ENCODE peak calls at places on chromosomes 5 and 9, in ten cellular contexts. One of them, this sample, is unnamed.
A peak's percentile ranks its signal among the peaks of the same experiment; 100 is the strongest.

GRCh38 chr5:36494756-36495637 is 111.4 kb upstream of the SLC1A3 start:
- DNase-seq in astrocyte of the spinal cord: peak; percentile 90
- DNase-seq in lower leg skin: no peak
- DNase-seq in foreskin keratinocyte: peak; percentile 69
- DNase-seq in adrenal gland: peak; percentile 37
- DNase-seq in HFFc6: peak; percentile 33
- DNase-seq in fibroblast of the aortic adventitia: peak; percentile 64
- DNase-seq in foreskin fibroblast: peak; percentile 35
- DNase-seq in GM12865: no peak
- DNase-seq in brain microvascular endothelial cell: peak; percentile 26
- DNase-seq in this sample: no peak

GRCh38 chr5:55225346-55225745 is 1.8 kb downstream of the MCIDAS start:
- DNase-seq in astrocyte of the spinal cord: no peak
- DNase-seq in lower leg skin: no peak
- DNase-seq in foreskin keratinocyte: no peak
- DNase-seq in adrenal gland: no peak
- DNase-seq in HFFc6: no peak
- DNase-seq in fibroblast of the aortic adventitia: no peak
- DNase-seq in foreskin fibroblast: no peak
- DNase-seq in GM12865: no peak
- DNase-seq in brain microvascular endothelial cell: no peak
- DNase-seq in this sample: no peak

GRCh38 chr5:38755171-38755570 is 90.6 kb upstream of the OSMR start:
- DNase-seq in astrocyte of the spinal cord: peak; percentile 82
- DNase-seq in lower leg skin: no peak
- DNase-seq in foreskin keratinocyte: no peak
- DNase-seq in adrenal gland: no peak
- DNase-seq in HFFc6: peak; percentile 21
- DNase-seq in fibroblast of the aortic adventitia: peak; percentile 78
- DNase-seq in foreskin fibroblast: peak; percentile 91
- DNase-seq in GM12865: no peak
- DNase-seq in brain microvascular endothelial cell: peak; percentile 72
- DNase-seq in this sample: no peak

GRCh38 chr9:38363589-38363925 is 28.9 kb upstream of the ALDH1B1 start:
- DNase-seq in astrocyte of the spinal cord: no peak
- DNase-seq in lower leg skin: peak; percentile 82
- DNase-seq in foreskin keratinocyte: no peak
- DNase-seq in adrenal gland: no peak
- DNase-seq in HFFc6: no peak
- DNase-seq in fibroblast of the aortic adventitia: no peak
- DNase-seq in foreskin fibroblast: no peak
- DNase-seq in GM12865: no peak
- DNase-seq in brain microvascular endothelial cell: no peak
- DNase-seq in this sample: no peak

GRCh38 chr5:147863409-147864194 is 14.9 kb upstream of the SCGB3A2 start:
- DNase-seq in astrocyte of the spinal cord: no peak
- DNase-seq in lower leg skin: no peak
- DNase-seq in foreskin keratinocyte: no peak
- DNase-seq in adrenal gland: no peak
- DNase-seq in HFFc6: no peak
- DNase-seq in fibroblast of the aortic adventitia: no peak
- DNase-seq in foreskin fibroblast: no peak
- DNase-seq in GM12865: no peak
- DNase-seq in brain microvascular endothelial cell: no peak
- DNase-seq in this sample: no peak

GRCh38 chr5:129664336-129664937 is 83.5 kb upstream of the MINAR2 start:
- DNase-seq in astrocyte of the spinal cord: peak; percentile 62
- DNase-seq in lower leg skin: no peak
- DNase-seq in foreskin keratinocyte: peak; percentile 42
- DNase-seq in adrenal gland: peak; percentile 72
- DNase-seq in HFFc6: peak; percentile 19
- DNase-seq in fibroblast of the aortic adventitia: peak; percentile 67
- DNase-seq in foreskin fibroblast: peak; percentile 68
- DNase-seq in GM12865: peak; percentile 61
- DNase-seq in brain microvascular endothelial cell: peak; percentile 71
- DNase-seq in this sample: no peak

GRCh38 chr9:127360829-127361228 is 36.1 kb upstream of the SLC2A8 start:
- DNase-seq in astrocyte of the spinal cord: peak; percentile 63
- DNase-seq in lower leg skin: no peak
- DNase-seq in foreskin keratinocyte: peak; percentile 57
- DNase-seq in adrenal gland: peak; percentile 21
- DNase-seq in HFFc6: no peak
- DNase-seq in fibroblast of the aortic adventitia: peak; percentile 43
- DNase-seq in foreskin fibroblast: peak; percentile 46
- DNase-seq in GM12865: peak; percentile 11
- DNase-seq in brain microvascular endothelial cell: peak; percentile 8
- DNase-seq in this sample: no peak

GRCh38 chr9:129776938-129777768 is 24.3 kb upstream of the PTGES start:
- DNase-seq in astrocyte of the spinal cord: peak; percentile 100
- DNase-seq in lower leg skin: peak; percentile 99
- DNase-seq in foreskin keratinocyte: peak; percentile 95
- DNase-seq in adrenal gland: peak; percentile 98
- DNase-seq in HFFc6: peak; percentile 98
- DNase-seq in fibroblast of the aortic adventitia: peak; percentile 99
- DNase-seq in foreskin fibroblast: peak; percentile 100
- DNase-seq in GM12865: no peak
- DNase-seq in brain microvascular endothelial cell: peak; percentile 100
- DNase-seq in this sample: peak; percentile 97

GRCh38 chr5:176535655-176536131 is 1.5 kb downstream of the RNF44 start:
- DNase-seq in astrocyte of the spinal cord: no peak
- DNase-seq in lower leg skin: no peak
- DNase-seq in foreskin keratinocyte: no peak
- DNase-seq in adrenal gland: no peak
- DNase-seq in HFFc6: no peak
- DNase-seq in fibroblast of the aortic adventitia: no peak
- DNase-seq in foreskin fibroblast: peak; percentile 47
- DNase-seq in GM12865: peak; percentile 49
- DNase-seq in brain microvascular endothelial cell: no peak
- DNase-seq in this sample: no peak

GRCh38 chr9:116066221-116066620 is 87.4 kb upstream of the PAPPA start:
- DNase-seq in astrocyte of the spinal cord: no peak
- DNase-seq in lower leg skin: no peak
- DNase-seq in foreskin keratinocyte: no peak
- DNase-seq in adrenal gland: no peak
- DNase-seq in HFFc6: no peak
- DNase-seq in fibroblast of the aortic adventitia: no peak
- DNase-seq in foreskin fibroblast: no peak
- DNase-seq in GM12865: no peak
- DNase-seq in brain microvascular endothelial cell: no peak
- DNase-seq in this sample: no peak

GRCh38 chr5:6686916-6687409 is 26.3 kb upstream of the TENT4A start:
- DNase-seq in astrocyte of the spinal cord: peak; percentile 66
- DNase-seq in lower leg skin: no peak
- DNase-seq in foreskin keratinocyte: peak; percentile 52
- DNase-seq in adrenal gland: peak; percentile 42
- DNase-seq in HFFc6: peak; percentile 35
- DNase-seq in fibroblast of the aortic adventitia: peak; percentile 69
- DNase-seq in foreskin fibroblast: peak; percentile 78
- DNase-seq in GM12865: no peak
- DNase-seq in brain microvascular endothelial cell: peak; percentile 35
- DNase-seq in this sample: no peak

GRCh38 chr5:9361835-9362234 is 184.0 kb downstream of the SEMA5A start:
- DNase-seq in astrocyte of the spinal cord: peak; percentile 51
- DNase-seq in lower leg skin: no peak
- DNase-seq in foreskin keratinocyte: peak; percentile 61
- DNase-seq in adrenal gland: peak; percentile 55
- DNase-seq in HFFc6: peak; percentile 47
- DNase-seq in fibroblast of the aortic adventitia: peak; percentile 51
- DNase-seq in foreskin fibroblast: peak; percentile 67
- DNase-seq in GM12865: peak; percentile 96
- DNase-seq in brain microvascular endothelial cell: peak; percentile 24
- DNase-seq in this sample: no peak

GRCh38 chr9:71985070-71985956 is 73.9 kb downstream of the C9orf85 start:
- DNase-seq in astrocyte of the spinal cord: no peak
- DNase-seq in lower leg skin: no peak
- DNase-seq in foreskin keratinocyte: no peak
- DNase-seq in adrenal gland: no peak
- DNase-seq in HFFc6: no peak
- DNase-seq in fibroblast of the aortic adventitia: no peak
- DNase-seq in foreskin fibroblast: no peak
- DNase-seq in GM12865: no peak
- DNase-seq in brain microvascular endothelial cell: no peak
- DNase-seq in this sample: no peak
- TF ChIP-seq CTCF in astrocyte of the spinal cord: no peak
- TF ChIP-seq CTCF in lower leg skin: no peak
- TF ChIP-seq CTCF in foreskin keratinocyte: peak; percentile 28
- TF ChIP-seq CTCF in adrenal gland: no peak
- TF ChIP-seq CTCF in HFFc6: peak; percentile 17
- TF ChIP-seq CTCF in fibroblast of the aortic adventitia: no peak
- TF ChIP-seq CTCF in foreskin fibroblast: no peak
- TF ChIP-seq CTCF in GM12865: no peak
- TF ChIP-seq CTCF in brain microvascular endothelial cell: no peak
- TF ChIP-seq CTCF in this sample: no peak

GRCh38 chr9:34637356-34638137 is at the start of gene SIGMAR1:
- DNase-seq in astrocyte of the spinal cord: peak; percentile 93
- DNase-seq in lower leg skin: peak; percentile 99
- DNase-seq in foreskin keratinocyte: peak; percentile 88
- DNase-seq in adrenal gland: peak; percentile 95
- DNase-seq in HFFc6: peak; percentile 87
- DNase-seq in fibroblast of the aortic adventitia: peak; percentile 90
- DNase-seq in foreskin fibroblast: peak; percentile 98
- DNase-seq in GM12865: peak; percentile 97
- DNase-seq in brain microvascular endothelial cell: peak; percentile 80
- DNase-seq in this sample: no peak
- TF ChIP-seq CTCF in astrocyte of the spinal cord: no peak
- TF ChIP-seq CTCF in lower leg skin: no peak
- TF ChIP-seq CTCF in foreskin keratinocyte: no peak
- TF ChIP-seq CTCF in adrenal gland: no peak
- TF ChIP-seq CTCF in HFFc6: no peak
- TF ChIP-seq CTCF in fibroblast of the aortic adventitia: peak; percentile 2
- TF ChIP-seq CTCF in foreskin fibroblast: no peak
- TF ChIP-seq CTCF in GM12865: no peak
- TF ChIP-seq CTCF in brain microvascular endothelial cell: no peak
- TF ChIP-seq CTCF in this sample: no peak

GRCh38 chr9:107172979-107173347 is 110.1 kb upstream of the RAD23B start:
- DNase-seq in astrocyte of the spinal cord: no peak
- DNase-seq in lower leg skin: no peak
- DNase-seq in foreskin keratinocyte: no peak
- DNase-seq in adrenal gland: no peak
- DNase-seq in HFFc6: no peak
- DNase-seq in fibroblast of the aortic adventitia: no peak
- DNase-seq in foreskin fibroblast: no peak
- DNase-seq in GM12865: peak; percentile 65
- DNase-seq in brain microvascular endothelial cell: no peak
- DNase-seq in this sample: no peak
- TF ChIP-seq CTCF in astrocyte of the spinal cord: no peak
- TF ChIP-seq CTCF in lower leg skin: no peak
- TF ChIP-seq CTCF in foreskin keratinocyte: no peak
- TF ChIP-seq CTCF in adrenal gland: no peak
- TF ChIP-seq CTCF in HFFc6: no peak
- TF ChIP-seq CTCF in fibroblast of the aortic adventitia: no peak
- TF ChIP-seq CTCF in foreskin fibroblast: no peak
- TF ChIP-seq CTCF in GM12865: no peak
- TF ChIP-seq CTCF in brain microvascular endothelial cell: no peak
- TF ChIP-seq CTCF in this sample: no peak

DNA sequence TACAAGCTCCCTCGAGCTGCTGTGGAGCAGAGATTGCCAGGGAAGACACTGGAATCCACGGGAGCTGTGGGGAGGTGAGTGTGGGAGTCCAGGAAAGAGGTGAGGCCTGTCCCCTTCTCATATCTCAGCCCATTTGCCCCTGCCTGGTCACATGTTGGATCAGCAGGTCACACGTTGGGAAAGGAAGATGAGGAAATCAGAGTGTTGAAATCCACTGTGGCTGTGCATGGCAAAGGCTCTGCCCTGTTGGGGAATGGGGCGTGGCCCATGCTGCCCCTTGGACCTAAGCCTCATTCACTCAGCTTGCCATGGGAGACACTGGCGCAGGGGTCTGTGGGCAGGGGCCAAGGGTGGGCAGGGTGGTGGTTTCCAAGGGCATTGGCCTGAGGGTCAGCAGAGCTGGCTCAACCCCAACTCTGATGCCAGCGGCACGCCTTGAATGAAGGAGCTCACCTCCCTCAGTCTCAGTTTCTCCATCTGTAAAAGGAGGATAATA is 85.4 kb upstream of the CPEB4 start:
- DNase-seq in astrocyte of the spinal cord: no peak
- DNase-seq in lower leg skin: peak; percentile 85
- DNase-seq in foreskin keratinocyte: no peak
- DNase-seq in adrenal gland: peak; percentile 57
- DNase-seq in HFFc6: no peak
- DNase-seq in fibroblast of the aortic adventitia: peak; percentile 31
- DNase-seq in foreskin fibroblast: peak; percentile 64
- DNase-seq in GM12865: no peak
- DNase-seq in brain microvascular endothelial cell: no peak
- DNase-seq in this sample: no peak
- TF ChIP-seq CTCF in astrocyte of the spinal cord: no peak
- TF ChIP-seq CTCF in lower leg skin: no peak
- TF ChIP-seq CTCF in foreskin keratinocyte: no peak
- TF ChIP-seq CTCF in adrenal gland: no peak
- TF ChIP-seq CTCF in HFFc6: no peak
- TF ChIP-seq CTCF in fibroblast of the aortic adventitia: no peak
- TF ChIP-seq CTCF in foreskin fibroblast: no peak
- TF ChIP-seq CTCF in GM12865: no peak
- TF ChIP-seq CTCF in brain microvascular endothelial cell: no peak
- TF ChIP-seq CTCF in this sample: no peak

This sample was measured in BJ.